ENCODE peak calls at places on chromosomes 4 and X, in eight cellular contexts. One of them, this sample, is unnamed.

GRCh38 chrX:115559672-115560071 is 1.3 kb upstream of the PLS3 start:
- DNase-seq in transverse colon: no peak
- DNase-seq in NCI-H524 treated with DMSO at 0.1 percent for 48 hours: no peak
- DNase-seq in activated T-cell treated with anti-CD3 and anti-CD28 coated beads, Interleukin-2, amount 50 U/mL, for 1 hour: no peak
- DNase-seq in effector memory CD4-positive, alpha-beta T cell: no peak
- DNase-seq in KBM-7: no peak
- DNase-seq in NCI-H460: no peak
- DNase-seq in NCI-H510A treated with DMSO at 0.1 percent for 48 hours: no peak
- DNase-seq in this sample: no peak

GRCh38 chr4:11470709-11471441 is 42.2 kb upstream of the HS3ST1 start:
- DNase-seq in transverse colon: no peak
- DNase-seq in NCI-H524 treated with DMSO at 0.1 percent for 48 hours: no peak
- DNase-seq in activated T-cell treated with anti-CD3 and anti-CD28 coated beads, Interleukin-2, amount 50 U/mL, for 1 hour: no peak
- DNase-seq in effector memory CD4-positive, alpha-beta T cell: no peak
- DNase-seq in KBM-7: no peak
- DNase-seq in NCI-H460: no peak
- DNase-seq in NCI-H510A treated with DMSO at 0.1 percent for 48 hours: no peak
- DNase-seq in this sample: no peak

GRCh38 chr4:78337621-78338020 is 213.9 kb upstream of the ANXA3 start:
- DNase-seq in transverse colon: no peak
- DNase-seq in NCI-H524 treated with DMSO at 0.1 percent for 48 hours: no peak
- DNase-seq in activated T-cell treated with anti-CD3 and anti-CD28 coated beads, Interleukin-2, amount 50 U/mL, for 1 hour: no peak
- DNase-seq in effector memory CD4-positive, alpha-beta T cell: no peak
- DNase-seq in KBM-7: no peak
- DNase-seq in NCI-H460: no peak
- DNase-seq in NCI-H510A treated with DMSO at 0.1 percent for 48 hours: no peak
- DNase-seq in this sample: no peak

GRCh38 chr4:84583871-84584373 is 995 bp downstream of the CDS1 start:
- DNase-seq in transverse colon: no peak
- DNase-seq in NCI-H524 treated with DMSO at 0.1 percent for 48 hours: no peak
- DNase-seq in activated T-cell treated with anti-CD3 and anti-CD28 coated beads, Interleukin-2, amount 50 U/mL, for 1 hour: no peak
- DNase-seq in effector memory CD4-positive, alpha-beta T cell: no peak
- DNase-seq in KBM-7: peak; percentile 48
- DNase-seq in NCI-H460: no peak
- DNase-seq in NCI-H510A treated with DMSO at 0.1 percent for 48 hours: no peak
- DNase-seq in this sample: no peak

GRCh38 chr4:113675731-113676707 is 85.5 kb downstream of the CAMK2D start:
- DNase-seq in transverse colon: no peak
- DNase-seq in NCI-H524 treated with DMSO at 0.1 percent for 48 hours: no peak
- DNase-seq in activated T-cell treated with anti-CD3 and anti-CD28 coated beads, Interleukin-2, amount 50 U/mL, for 1 hour: no peak
- DNase-seq in effector memory CD4-positive, alpha-beta T cell: no peak
- DNase-seq in KBM-7: no peak
- DNase-seq in NCI-H460: no peak
- DNase-seq in NCI-H510A treated with DMSO at 0.1 percent for 48 hours: peak; percentile 8
- DNase-seq in this sample: no peak

GRCh38 chrX:153602621-153603020 is 3.7 kb upstream of the CCNQ start:
- DNase-seq in transverse colon: no peak
- DNase-seq in NCI-H524 treated with DMSO at 0.1 percent for 48 hours: no peak
- DNase-seq in activated T-cell treated with anti-CD3 and anti-CD28 coated beads, Interleukin-2, amount 50 U/mL, for 1 hour: no peak
- DNase-seq in effector memory CD4-positive, alpha-beta T cell: no peak
- DNase-seq in KBM-7: no peak
- DNase-seq in NCI-H460: no peak
- DNase-seq in NCI-H510A treated with DMSO at 0.1 percent for 48 hours: no peak
- DNase-seq in this sample: no peak

GRCh38 chr4:109254845-109255244 is 47.6 kb downstream of the COL25A1 start:
- DNase-seq in transverse colon: no peak
- DNase-seq in NCI-H524 treated with DMSO at 0.1 percent for 48 hours: no peak
- DNase-seq in activated T-cell treated with anti-CD3 and anti-CD28 coated beads, Interleukin-2, amount 50 U/mL, for 1 hour: no peak
- DNase-seq in effector memory CD4-positive, alpha-beta T cell: no peak
- DNase-seq in KBM-7: no peak
- DNase-seq in NCI-H460: no peak
- DNase-seq in NCI-H510A treated with DMSO at 0.1 percent for 48 hours: no peak
- DNase-seq in this sample: no peak

GRCh38 chr4:98506462-98507132 is 151.8 kb downstream of the TSPAN5 start:
- DNase-seq in transverse colon: no peak
- DNase-seq in NCI-H524 treated with DMSO at 0.1 percent for 48 hours: no peak
- DNase-seq in activated T-cell treated with anti-CD3 and anti-CD28 coated beads, Interleukin-2, amount 50 U/mL, for 1 hour: no peak
- DNase-seq in effector memory CD4-positive, alpha-beta T cell: no peak
- DNase-seq in KBM-7: peak; percentile 24
- DNase-seq in NCI-H460: no peak
- DNase-seq in NCI-H510A treated with DMSO at 0.1 percent for 48 hours: no peak
- DNase-seq in this sample: no peak

GRCh38 chrX:134172588-134173259 is 64.3 kb upstream of the CCDC160 start:
- DNase-seq in transverse colon: peak; percentile 15
- DNase-seq in NCI-H524 treated with DMSO at 0.1 percent for 48 hours: peak; percentile 6
- DNase-seq in activated T-cell treated with anti-CD3 and anti-CD28 coated beads, Interleukin-2, amount 50 U/mL, for 1 hour: peak; percentile 53
- DNase-seq in effector memory CD4-positive, alpha-beta T cell: no peak
- DNase-seq in KBM-7: peak; percentile 18
- DNase-seq in NCI-H460: no peak
- DNase-seq in NCI-H510A treated with DMSO at 0.1 percent for 48 hours: peak; percentile 17
- DNase-seq in this sample: no peak

GRCh38 chr4:8315343-8316250 is 46.0 kb downstream of the HTRA3 start:
- DNase-seq in transverse colon: peak; percentile 26
- DNase-seq in NCI-H524 treated with DMSO at 0.1 percent for 48 hours: no peak
- DNase-seq in activated T-cell treated with anti-CD3 and anti-CD28 coated beads, Interleukin-2, amount 50 U/mL, for 1 hour: no peak
- DNase-seq in effector memory CD4-positive, alpha-beta T cell: no peak
- DNase-seq in KBM-7: no peak
- DNase-seq in NCI-H460: peak; percentile 11
- DNase-seq in NCI-H510A treated with DMSO at 0.1 percent for 48 hours: peak; percentile 46
- DNase-seq in this sample: no peak

GRCh38 chr4:173919861-173920260 is 363.6 kb downstream of the FBXO8 start:
- DNase-seq in transverse colon: no peak
- DNase-seq in NCI-H524 treated with DMSO at 0.1 percent for 48 hours: no peak
- DNase-seq in activated T-cell treated with anti-CD3 and anti-CD28 coated beads, Interleukin-2, amount 50 U/mL, for 1 hour: no peak
- DNase-seq in effector memory CD4-positive, alpha-beta T cell: no peak
- DNase-seq in KBM-7: no peak
- DNase-seq in NCI-H460: no peak
- DNase-seq in NCI-H510A treated with DMSO at 0.1 percent for 48 hours: no peak
- DNase-seq in this sample: no peak

GRCh38 chr4:173262363-173262762 is 71.8 kb downstream of the HMGB2 start:
- DNase-seq in transverse colon: no peak
- DNase-seq in NCI-H524 treated with DMSO at 0.1 percent for 48 hours: no peak
- DNase-seq in activated T-cell treated with anti-CD3 and anti-CD28 coated beads, Interleukin-2, amount 50 U/mL, for 1 hour: no peak
- DNase-seq in effector memory CD4-positive, alpha-beta T cell: no peak
- DNase-seq in KBM-7: no peak
- DNase-seq in NCI-H460: no peak
- DNase-seq in NCI-H510A treated with DMSO at 0.1 percent for 48 hours: no peak
- DNase-seq in this sample: no peak

GRCh38 chr4:74112399-74113090 is 13.6 kb upstream of the CXCL2 start:
- DNase-seq in transverse colon: no peak
- DNase-seq in NCI-H524 treated with DMSO at 0.1 percent for 48 hours: no peak
- DNase-seq in activated T-cell treated with anti-CD3 and anti-CD28 coated beads, Interleukin-2, amount 50 U/mL, for 1 hour: no peak
- DNase-seq in effector memory CD4-positive, alpha-beta T cell: no peak
- DNase-seq in KBM-7: no peak
- DNase-seq in NCI-H460: no peak
- DNase-seq in NCI-H510A treated with DMSO at 0.1 percent for 48 hours: no peak
- DNase-seq in this sample: no peak

GRCh38 chr4:6942238-6942800 is 32.7 kb downstream of the TBC1D14 start:
- DNase-seq in transverse colon: no peak
- DNase-seq in NCI-H524 treated with DMSO at 0.1 percent for 48 hours: no peak
- DNase-seq in activated T-cell treated with anti-CD3 and anti-CD28 coated beads, Interleukin-2, amount 50 U/mL, for 1 hour: no peak
- DNase-seq in effector memory CD4-positive, alpha-beta T cell: no peak
- DNase-seq in KBM-7: peak; percentile 76
- DNase-seq in NCI-H460: peak; percentile 36
- DNase-seq in NCI-H510A treated with DMSO at 0.1 percent for 48 hours: no peak
- DNase-seq in this sample: peak; percentile 23

GRCh38 chrX:134682081-134682480 is 23.8 kb upstream of the PLAC1 start:
- DNase-seq in transverse colon: no peak
- DNase-seq in NCI-H524 treated with DMSO at 0.1 percent for 48 hours: no peak
- DNase-seq in activated T-cell treated with anti-CD3 and anti-CD28 coated beads, Interleukin-2, amount 50 U/mL, for 1 hour: no peak
- DNase-seq in effector memory CD4-positive, alpha-beta T cell: no peak
- DNase-seq in KBM-7: no peak
- DNase-seq in NCI-H460: no peak
- DNase-seq in NCI-H510A treated with DMSO at 0.1 percent for 48 hours: no peak
- DNase-seq in this sample: no peak

GRCh38 chrX:58025979-58026378 is 115.7 kb upstream of the ZXDA start:
- DNase-seq in transverse colon: peak; percentile 27
- DNase-seq in NCI-H524 treated with DMSO at 0.1 percent for 48 hours: peak; percentile 7
- DNase-seq in activated T-cell treated with anti-CD3 and anti-CD28 coated beads, Interleukin-2, amount 50 U/mL, for 1 hour: no peak
- DNase-seq in effector memory CD4-positive, alpha-beta T cell: peak; percentile 2
- DNase-seq in KBM-7: peak; percentile 72
- DNase-seq in NCI-H460: peak; percentile 16
- DNase-seq in NCI-H510A treated with DMSO at 0.1 percent for 48 hours: peak; percentile 0
- DNase-seq in this sample: no peak

GRCh38 chr4:112057479-112057878 is 87.8 kb upstream of the FAM241A start:
- DNase-seq in transverse colon: no peak
- DNase-seq in NCI-H524 treated with DMSO at 0.1 percent for 48 hours: no peak
- DNase-seq in activated T-cell treated with anti-CD3 and anti-CD28 coated beads, Interleukin-2, amount 50 U/mL, for 1 hour: no peak
- DNase-seq in effector memory CD4-positive, alpha-beta T cell: no peak
- DNase-seq in KBM-7: peak; percentile 6
- DNase-seq in NCI-H460: no peak
- DNase-seq in NCI-H510A treated with DMSO at 0.1 percent for 48 hours: no peak
- DNase-seq in this sample: no peak

GRCh38 chr4:1603413-1604135 is 80.5 kb downstream of the FAM53A start:
- DNase-seq in transverse colon: no peak
- DNase-seq in NCI-H524 treated with DMSO at 0.1 percent for 48 hours: no peak
- DNase-seq in activated T-cell treated with anti-CD3 and anti-CD28 coated beads, Interleukin-2, amount 50 U/mL, for 1 hour: no peak
- DNase-seq in effector memory CD4-positive, alpha-beta T cell: no peak
- DNase-seq in KBM-7: no peak
- DNase-seq in NCI-H460: no peak
- DNase-seq in NCI-H510A treated with DMSO at 0.1 percent for 48 hours: no peak
- DNase-seq in this sample: no peak

GRCh38 chr4:18847276-18847890 is 825.8 kb upstream of the LCORL start:
- DNase-seq in transverse colon: no peak
- DNase-seq in NCI-H524 treated with DMSO at 0.1 percent for 48 hours: no peak
- DNase-seq in activated T-cell treated with anti-CD3 and anti-CD28 coated beads, Interleukin-2, amount 50 U/mL, for 1 hour: no peak
- DNase-seq in effector memory CD4-positive, alpha-beta T cell: no peak
- DNase-seq in KBM-7: no peak
- DNase-seq in NCI-H460: no peak
- DNase-seq in NCI-H510A treated with DMSO at 0.1 percent for 48 hours: no peak
- DNase-seq in this sample: no peak

GRCh38 chrX:130118396-130118795 is 8.1 kb upstream of the ELF4 start:
- DNase-seq in transverse colon: no peak
- DNase-seq in NCI-H524 treated with DMSO at 0.1 percent for 48 hours: no peak
- DNase-seq in activated T-cell treated with anti-CD3 and anti-CD28 coated beads, Interleukin-2, amount 50 U/mL, for 1 hour: no peak
- DNase-seq in effector memory CD4-positive, alpha-beta T cell: no peak
- DNase-seq in KBM-7: peak; percentile 43
- DNase-seq in NCI-H460: no peak
- DNase-seq in NCI-H510A treated with DMSO at 0.1 percent for 48 hours: no peak
- DNase-seq in this sample: no peak

GRCh38 chrX:39336709-39337294 is 535.5 kb downstream of the MID1IP1 start:
- DNase-seq in transverse colon: peak; percentile 23
- DNase-seq in NCI-H524 treated with DMSO at 0.1 percent for 48 hours: no peak
- DNase-seq in activated T-cell treated with anti-CD3 and anti-CD28 coated beads, Interleukin-2, amount 50 U/mL, for 1 hour: no peak
- DNase-seq in effector memory CD4-positive, alpha-beta T cell: no peak
- DNase-seq in KBM-7: peak; percentile 37
- DNase-seq in NCI-H460: no peak
- DNase-seq in NCI-H510A treated with DMSO at 0.1 percent for 48 hours: peak; percentile 43
- DNase-seq in this sample: no peak

GRCh38 chr4:144174401-144175067 is 34.0 kb upstream of the GYPA start:
- DNase-seq in transverse colon: no peak
- DNase-seq in NCI-H524 treated with DMSO at 0.1 percent for 48 hours: no peak
- DNase-seq in activated T-cell treated with anti-CD3 and anti-CD28 coated beads, Interleukin-2, amount 50 U/mL, for 1 hour: no peak
- DNase-seq in effector memory CD4-positive, alpha-beta T cell: no peak
- DNase-seq in KBM-7: peak; percentile 65
- DNase-seq in NCI-H460: peak; percentile 39
- DNase-seq in NCI-H510A treated with DMSO at 0.1 percent for 48 hours: peak; percentile 35
- DNase-seq in this sample: no peak

GRCh38 chrX:131923614-131924250 is 99.4 kb upstream of the STK26 start:
- DNase-seq in transverse colon: no peak
- DNase-seq in NCI-H524 treated with DMSO at 0.1 percent for 48 hours: no peak
- DNase-seq in activated T-cell treated with anti-CD3 and anti-CD28 coated beads, Interleukin-2, amount 50 U/mL, for 1 hour: no peak
- DNase-seq in effector memory CD4-positive, alpha-beta T cell: no peak
- DNase-seq in KBM-7: no peak
- DNase-seq in NCI-H460: no peak
- DNase-seq in NCI-H510A treated with DMSO at 0.1 percent for 48 hours: no peak
- DNase-seq in this sample: no peak

GRCh38 chr4:188178276-188178675 is 39.0 kb downstream of the TRIML1 start:
- DNase-seq in transverse colon: no peak
- DNase-seq in NCI-H524 treated with DMSO at 0.1 percent for 48 hours: no peak
- DNase-seq in activated T-cell treated with anti-CD3 and anti-CD28 coated beads, Interleukin-2, amount 50 U/mL, for 1 hour: no peak
- DNase-seq in effector memory CD4-positive, alpha-beta T cell: no peak
- DNase-seq in KBM-7: no peak
- DNase-seq in NCI-H460: no peak
- DNase-seq in NCI-H510A treated with DMSO at 0.1 percent for 48 hours: no peak
- DNase-seq in this sample: no peak

GRCh38 chrX:44451056-44451455 is 91.6 kb downstream of the FUNDC1 start:
- DNase-seq in transverse colon: no peak
- DNase-seq in NCI-H524 treated with DMSO at 0.1 percent for 48 hours: peak; percentile 67
- DNase-seq in activated T-cell treated with anti-CD3 and anti-CD28 coated beads, Interleukin-2, amount 50 U/mL, for 1 hour: no peak
- DNase-seq in effector memory CD4-positive, alpha-beta T cell: no peak
- DNase-seq in KBM-7: no peak
- DNase-seq in NCI-H460: no peak
- DNase-seq in NCI-H510A treated with DMSO at 0.1 percent for 48 hours: no peak
- DNase-seq in this sample: no peak

GRCh38 chr4:120568736-120569135 is 353.8 kb downstream of the PRDM5 start:
- DNase-seq in transverse colon: no peak
- DNase-seq in NCI-H524 treated with DMSO at 0.1 percent for 48 hours: no peak
- DNase-seq in activated T-cell treated with anti-CD3 and anti-CD28 coated beads, Interleukin-2, amount 50 U/mL, for 1 hour: no peak
- DNase-seq in effector memory CD4-positive, alpha-beta T cell: no peak
- DNase-seq in KBM-7: no peak
- DNase-seq in NCI-H460: no peak
- DNase-seq in NCI-H510A treated with DMSO at 0.1 percent for 48 hours: peak; percentile 36
- DNase-seq in this sample: no peak

GRCh38 chr4:181688416-181688815 is 554.8 kb upstream of the TENM3 start:
- DNase-seq in transverse colon: no peak
- DNase-seq in NCI-H524 treated with DMSO at 0.1 percent for 48 hours: no peak
- DNase-seq in activated T-cell treated with anti-CD3 and anti-CD28 coated beads, Interleukin-2, amount 50 U/mL, for 1 hour: no peak
- DNase-seq in effector memory CD4-positive, alpha-beta T cell: no peak
- DNase-seq in KBM-7: no peak
- DNase-seq in NCI-H460: peak; percentile 57
- DNase-seq in NCI-H510A treated with DMSO at 0.1 percent for 48 hours: no peak
- DNase-seq in this sample: no peak

GRCh38 chr4:176065365-176066249 is at the start of gene WDR17:
- DNase-seq in transverse colon: peak; percentile 86
- DNase-seq in NCI-H524 treated with DMSO at 0.1 percent for 48 hours: peak; percentile 68
- DNase-seq in activated T-cell treated with anti-CD3 and anti-CD28 coated beads, Interleukin-2, amount 50 U/mL, for 1 hour: peak; percentile 66
- DNase-seq in effector memory CD4-positive, alpha-beta T cell: peak; percentile 2
- DNase-seq in KBM-7: peak; percentile 96
- DNase-seq in NCI-H460: peak; percentile 79
- DNase-seq in NCI-H510A treated with DMSO at 0.1 percent for 48 hours: peak; percentile 86
- DNase-seq in this sample: peak; percentile 14

This sample was measured in T-helper 17 cell.